ENCODE peak calls at places on chromosome 2, in four cellular contexts. G is EH; C is NCI-H510A treated with DMSO at 0.1 percent for 48 hours; F is activated T-helper 1 cell treated with anti-CD3 and anti-CD28 coated beads, Interleukin-2, amount 50 U/mL, for 16 hours. Q is an unnamed sample.

GRCh38 chr2:240165638-240166037 is 25.2 kb upstream of the OTOS start:
- DNase-seq in C (no peak), G (no peak), F (no peak), Q (no peak)

GRCh38 chr2:182372661-182373060 is 54.2 kb downstream of the PDE1A start:
- DNase-seq in C (no peak), F (no peak), G (peak), Q (no peak)

GRCh38 chr2:53515435-53516332 is 251.9 kb upstream of the CHAC2 start:
- DNase-seq in G (no peak), C (peak), F (no peak), Q (no peak)

GRCh38 chr2:241566468-241566867 is 7.9 kb downstream of the BOK start:
- DNase-seq in C (no peak), G (no peak), F (no peak), Q (no peak)

GRCh38 chr2:46041434-46041833 is 255.8 kb upstream of the EPAS1 start:
- DNase-seq in F (no peak), G (peak), C (no peak), Q (no peak)

GRCh38 chr2:174546519-174547506 is 50.8 kb downstream of the WIPF1 start:
- DNase-seq in G (peak), F (no peak), C (peak), Q (no peak)

GRCh38 chr2:239109041-239109915 is 261.4 kb downstream of the TWIST2 start:
- DNase-seq in F (no peak), G (peak), C (peak), Q (no peak)

GRCh38 chr2:185130685-185131084 is 532.4 kb downstream of the ZNF804A start:
- DNase-seq in C (peak), G (no peak), F (no peak), Q (no peak)

GRCh38 chr2:208657468-208657867 is 250.9 kb downstream of the PTH2R start:
- DNase-seq in F (no peak), G (no peak), C (peak), Q (no peak)

GRCh38 chr2:25250331-25251031 is 82.1 kb upstream of the POMC start:
- DNase-seq in G (peak), F (no peak), C (no peak), Q (no peak)

GRCh38 chr2:23620841-23621341 is 235.9 kb downstream of the KLHL29 start:
- DNase-seq in G (peak), F (no peak), C (no peak), Q (no peak)

GRCh38 chr2:44962176-44962695 is 20.7 kb downstream of the SIX3 start:
- DNase-seq in C (no peak), G (no peak), F (no peak), Q (no peak)

GRCh38 chr2:143504397-143504796 is 375.2 kb downstream of the ARHGAP15 start:
- DNase-seq in G (no peak), F (no peak), C (no peak), Q (no peak)

GRCh38 chr2:54457326-54458023 is 1.3 kb downstream of the SPTBN1 start:
- DNase-seq in G (peak), F (no peak), C (peak), Q (no peak)

GRCh38 chr2:191115391-191115790 is 35.4 kb downstream of the STAT4 start:
- DNase-seq in G (no peak), C (no peak), F (peak), Q (no peak)

GRCh38 chr2:118881490-118882129 is 34.2 kb upstream of the EN1 start:
- DNase-seq in F (peak), G (peak), C (peak), Q (peak)

GRCh38 chr2:64115808-64116598 is 28.2 kb downstream of the PELI1 start:
- DNase-seq in F (no peak), C (no peak), G (no peak), Q (no peak)

GRCh38 chr2:126898636-126899035 is at the start of gene TEX51:
- DNase-seq in F (no peak), G (no peak), C (no peak), Q (no peak)

GRCh38 chr2:133566967-133567645 is 1.2 kb downstream of the NCKAP5 start:
- DNase-seq in F (no peak), C (peak), G (peak), Q (no peak)

GRCh38 chr2:1672738-1673137 is 71.6 kb downstream of the PXDN start:
- DNase-seq in F (no peak), C (no peak), G (no peak), Q (no peak)

GRCh38 chr2:114083717-114084387 is 194.0 kb downstream of the ACTR3 start:
- DNase-seq in G (no peak), C (no peak), F (no peak), Q (no peak)

GRCh38 chr2:180970052-180970451 is 10.4 kb upstream of the UBE2E3 start:
- DNase-seq in G (no peak), F (no peak), C (peak), Q (no peak)

GRCh38 chr2:196170202-196170680 is 1.1 kb downstream of the STK17B start:
- DNase-seq in C (peak), F (no peak), G (peak), Q (no peak)

GRCh38 chr2:103002954-103003353 is 241.1 kb downstream of the TMEM182 start:
- DNase-seq in G (no peak), F (no peak), C (no peak), Q (no peak)

GRCh38 chr2:73516033-73516432 is 126.2 kb downstream of the NAT8 start:
- DNase-seq in F (no peak), G (peak), C (no peak), Q (no peak)

GRCh38 chr2:86685351-86685750 is 34.7 kb upstream of the RMND5A start:
- DNase-seq in G (no peak), F (no peak), C (no peak), Q (no peak)

GRCh38 chr2:190666895-190667294 is 18.0 kb downstream of the NAB1 start:
- DNase-seq in F (no peak), G (peak), C (no peak), Q (no peak)

GRCh38 chr2:137991078-137991477 is 26.8 kb downstream of the HNMT start:
- DNase-seq in F (no peak), G (no peak), C (no peak), Q (no peak)

GRCh38 chr2:39483530-39483929 is 46.4 kb upstream of the MAP4K3 start:
- DNase-seq in C (no peak), F (no peak), G (no peak), Q (no peak)

GRCh38 chr2:12096425-12096824 is 350.0 kb downstream of the LPIN1 start:
- DNase-seq in G (no peak), C (no peak), F (no peak), Q (no peak)

GRCh38 chr2:69177785-69178636 is 165.0 kb downstream of the ANTXR1 start:
- DNase-seq in F (no peak), C (no peak), G (peak), Q (peak)

GRCh38 chr2:57371186-57371585 is 675.4 kb upstream of the VRK2 start:
- DNase-seq in F (no peak), C (no peak), G (peak), Q (no peak)

GRCh38 chr2:193303464-193303863 is 1108.7 kb upstream of the TMEFF2 start:
- DNase-seq in G (no peak), C (no peak), F (no peak), Q (peak)

GRCh38 chr2:14903709-14904374 is 271.3 kb downstream of the LRATD1 start:
- DNase-seq in F (no peak), G (no peak), C (no peak), Q (peak)

GRCh38 chr2:237861875-237862527 is 2.6 kb downstream of the RAMP1 start:
- DNase-seq in C (no peak), F (no peak), G (no peak), Q (no peak)

GRCh38 chr2:189097934-189098333 is 81.6 kb downstream of the COL5A2 start:
- DNase-seq in C (no peak), F (no peak), G (no peak), Q (no peak)

GRCh38 chr2:236257171-236257570 is 7.0 kb downstream of the ASB18 start:
- DNase-seq in G (no peak), C (no peak), F (no peak), Q (no peak)

GRCh38 chr2:20187331-20187730 is 37.6 kb downstream of the SDC1 start:
- DNase-seq in C (peak), F (no peak), G (no peak), Q (no peak)

GRCh38 chr2:166891727-166892126 is 3.4 kb downstream of the XIRP2 start:
- DNase-seq in G (no peak), C (no peak), F (no peak), Q (no peak)

GRCh38 chr2:63488118-63488713 is 100.1 kb downstream of the WDPCP start:
- DNase-seq in G (peak), C (peak), F (no peak), Q (no peak)